ENCODE peak calls at places on chromosomes 7 and 10, in four cellular contexts. One of them, this sample, is unnamed.

GRCh38 chr7:131493559-131493958 is 62.9 kb downstream of the PODXL start:
- DNase-seq in HCT116: no peak
- DNase-seq in endothelial cell of umbilical vein: no peak
- DNase-seq in spleen: no peak
- DNase-seq in this sample: no peak

GRCh38 chr10:96073722-96074121 is 30.3 kb downstream of the CCNJ start:
- DNase-seq in HCT116: peak
- DNase-seq in endothelial cell of umbilical vein: peak
- DNase-seq in spleen: no peak
- DNase-seq in this sample: no peak

GRCh38 chr7:54944179-54944578 is 74.6 kb upstream of the EGFR start:
- DNase-seq in HCT116: no peak
- DNase-seq in endothelial cell of umbilical vein: no peak
- DNase-seq in spleen: no peak
- DNase-seq in this sample: peak

GRCh38 chr10:23344251-23344841 is at the start of gene C10orf67:
- DNase-seq in HCT116: no peak
- DNase-seq in endothelial cell of umbilical vein: no peak
- DNase-seq in spleen: peak
- DNase-seq in this sample: no peak

GRCh38 chr7:95205821-95206220 is 118.5 kb downstream of the PON1 start:
- DNase-seq in HCT116: peak
- DNase-seq in endothelial cell of umbilical vein: no peak
- DNase-seq in spleen: no peak
- DNase-seq in this sample: no peak

GRCh38 chr10:51468424-51468823 is 231.0 kb downstream of the CSTF2T start:
- DNase-seq in HCT116: no peak
- DNase-seq in endothelial cell of umbilical vein: peak
- DNase-seq in spleen: no peak
- DNase-seq in this sample: no peak

GRCh38 chr7:93717217-93717900 is 142.8 kb upstream of the CALCR start:
- DNase-seq in HCT116: no peak
- DNase-seq in endothelial cell of umbilical vein: no peak
- DNase-seq in spleen: no peak
- DNase-seq in this sample: no peak

GRCh38 chr10:96840841-96841518 is 8.9 kb downstream of the LCOR start:
- DNase-seq in HCT116: peak
- DNase-seq in endothelial cell of umbilical vein: peak
- DNase-seq in spleen: no peak
- DNase-seq in this sample: no peak

GRCh38 chr7:26813426-26813825 is 51.0 kb downstream of the SKAP2 start:
- DNase-seq in HCT116: no peak
- DNase-seq in endothelial cell of umbilical vein: no peak
- DNase-seq in spleen: no peak
- DNase-seq in this sample: no peak

GRCh38 chr10:77291596-77292505 is 345.8 kb downstream of the KCNMA1 start:
- DNase-seq in HCT116: no peak
- DNase-seq in endothelial cell of umbilical vein: no peak
- DNase-seq in spleen: no peak
- DNase-seq in this sample: no peak

GRCh38 chr7:135831451-135832220 is 83.0 kb upstream of the FAM180A start:
- DNase-seq in HCT116: no peak
- DNase-seq in endothelial cell of umbilical vein: no peak
- DNase-seq in spleen: no peak
- DNase-seq in this sample: no peak

GRCh38 chr7:134290286-134290685 is 26.4 kb downstream of the SLC35B4 start:
- DNase-seq in HCT116: no peak
- DNase-seq in endothelial cell of umbilical vein: no peak
- DNase-seq in spleen: no peak
- DNase-seq in this sample: no peak

GRCh38 chr7:25255603-25256320 is 27.5 kb upstream of the NPVF start:
- DNase-seq in HCT116: no peak
- DNase-seq in endothelial cell of umbilical vein: no peak
- DNase-seq in spleen: no peak
- DNase-seq in this sample: no peak

GRCh38 chr7:139774376-139774775 is 3.4 kb downstream of the HIPK2 start:
- DNase-seq in HCT116: no peak
- DNase-seq in endothelial cell of umbilical vein: no peak
- DNase-seq in spleen: no peak
- DNase-seq in this sample: no peak

GRCh38 chr7:139772837-139773236 is 5.0 kb downstream of the HIPK2 start:
- DNase-seq in HCT116: no peak
- DNase-seq in endothelial cell of umbilical vein: no peak
- DNase-seq in spleen: no peak
- DNase-seq in this sample: no peak

GRCh38 chr7:139771001-139771956 is 6.5 kb downstream of the HIPK2 start:
- DNase-seq in HCT116: peak
- DNase-seq in endothelial cell of umbilical vein: no peak
- DNase-seq in spleen: no peak
- DNase-seq in this sample: no peak

GRCh38 chr7:139772115-139772514 is 5.7 kb downstream of the HIPK2 start:
- DNase-seq in HCT116: no peak
- DNase-seq in endothelial cell of umbilical vein: no peak
- DNase-seq in spleen: no peak
- DNase-seq in this sample: peak

DNA sequence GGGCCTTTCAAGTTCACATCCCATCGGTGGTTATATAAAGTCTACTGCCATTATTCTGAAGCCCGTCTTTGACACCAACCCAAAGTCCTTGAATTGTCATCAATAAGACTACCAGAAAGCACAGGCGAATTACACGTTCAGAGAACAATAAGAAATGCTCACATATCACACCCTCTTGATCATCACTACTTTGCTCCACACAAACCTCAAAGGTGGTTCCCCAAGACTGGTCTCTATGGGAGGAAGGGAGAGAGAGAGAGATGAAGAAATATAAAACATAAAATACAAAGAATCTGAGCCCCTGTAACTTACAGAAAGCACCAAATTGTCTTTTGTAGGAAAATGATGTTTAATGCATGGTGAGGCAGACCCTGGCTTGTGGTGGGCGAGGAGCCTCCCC is 4.4 kb downstream of the HIPK2 start:
- DNase-seq in HCT116: no peak
- DNase-seq in endothelial cell of umbilical vein: no peak
- DNase-seq in spleen: no peak
- DNase-seq in this sample: no peak
- H3K27ac ChIP-seq in HCT116: no peak
- H3K27ac ChIP-seq in endothelial cell of umbilical vein: no peak
- H3K27ac ChIP-seq in spleen: no peak
- H3K27ac ChIP-seq in this sample: peak

GRCh38 chr10:60916025-60916424 is 28.0 kb downstream of the RHOBTB1 start:
- DNase-seq in HCT116: no peak
- DNase-seq in endothelial cell of umbilical vein: no peak
- DNase-seq in spleen: no peak
- DNase-seq in this sample: no peak

GRCh38 chr10:60917331-60918280 is 26.4 kb downstream of the RHOBTB1 start:
- DNase-seq in HCT116: no peak
- DNase-seq in endothelial cell of umbilical vein: no peak
- DNase-seq in spleen: no peak
- DNase-seq in this sample: no peak

GRCh38 chr10:60913657-60914056 is 30.3 kb downstream of the RHOBTB1 start:
- DNase-seq in HCT116: no peak
- DNase-seq in endothelial cell of umbilical vein: no peak
- DNase-seq in spleen: no peak
- DNase-seq in this sample: no peak

GRCh38 chr10:60913091-60913490 is 30.9 kb downstream of the RHOBTB1 start:
- DNase-seq in HCT116: no peak
- DNase-seq in endothelial cell of umbilical vein: no peak
- DNase-seq in spleen: no peak
- DNase-seq in this sample: no peak

DNA sequence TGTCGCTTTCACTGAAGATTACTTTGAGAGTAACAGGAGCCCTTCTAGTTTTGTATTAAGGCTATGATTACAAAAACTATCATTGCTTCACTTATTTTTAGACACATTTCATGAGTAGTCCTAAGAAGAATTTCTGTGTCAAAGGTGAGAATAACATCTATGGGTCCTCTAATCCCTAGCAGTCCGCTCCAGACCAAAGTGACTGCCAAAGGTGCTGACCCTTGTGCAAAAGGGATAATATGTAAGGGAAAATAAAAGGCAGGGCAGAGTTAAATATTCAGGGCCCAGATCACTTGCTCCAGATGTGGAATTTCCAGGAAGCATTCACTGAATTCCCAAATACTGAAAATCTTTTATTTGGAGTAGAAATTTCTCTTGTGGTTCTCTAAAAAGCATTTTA is 29.3 kb downstream of the RHOBTB1 start:
- DNase-seq in HCT116: no peak
- DNase-seq in endothelial cell of umbilical vein: peak
- DNase-seq in spleen: no peak
- DNase-seq in this sample: no peak
- TF ChIP-seq POLR2AphosphoS5 in HCT116: no peak
- TF ChIP-seq POLR2AphosphoS5 in endothelial cell of umbilical vein: no peak
- TF ChIP-seq POLR2AphosphoS5 in spleen: peak
- TF ChIP-seq POLR2AphosphoS5 in this sample: no peak

DNA sequence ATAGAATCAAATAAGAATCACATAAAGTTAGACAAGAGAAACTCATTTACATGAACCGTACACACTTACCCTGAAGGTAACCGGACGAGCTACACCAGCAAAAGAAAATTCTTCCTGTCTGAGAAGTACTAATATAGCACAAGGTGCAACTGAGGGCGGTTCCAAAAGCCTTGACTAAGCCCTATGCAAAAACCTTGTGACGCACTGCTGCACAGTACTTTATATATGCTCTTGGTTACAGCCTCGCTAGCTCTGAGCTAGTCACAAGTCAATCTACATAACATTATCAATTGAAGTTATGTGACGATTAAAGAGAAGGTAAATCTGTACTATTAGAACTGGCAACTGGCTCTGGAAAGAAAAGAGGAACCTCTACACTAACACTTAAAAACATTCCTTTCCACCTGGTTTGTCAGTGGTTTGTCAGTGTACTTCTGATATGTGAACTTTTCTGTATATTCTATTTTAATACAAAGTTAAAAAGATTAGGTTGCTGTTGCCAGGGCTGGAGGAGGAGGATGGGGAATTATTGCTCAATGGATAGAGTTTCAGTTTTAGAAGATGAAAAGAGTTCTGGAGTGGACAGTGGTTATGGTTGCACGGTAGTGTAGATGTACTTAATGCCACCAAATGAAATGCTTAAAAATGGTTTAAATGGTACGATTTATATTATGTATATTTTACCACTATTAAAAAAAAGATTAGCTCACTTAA is 21.6 kb downstream of the NT5C3A start:
- DNase-seq in HCT116: no peak
- DNase-seq in endothelial cell of umbilical vein: peak
- DNase-seq in spleen: no peak
- DNase-seq in this sample: peak
- H3K4me3 ChIP-seq in HCT116: no peak
- H3K4me3 ChIP-seq in endothelial cell of umbilical vein: no peak
- H3K4me3 ChIP-seq in spleen: peak
- H3K4me3 ChIP-seq in this sample: no peak

GRCh38 chr10:8072211-8072610 is 17.7 kb downstream of the GATA3 start:
- DNase-seq in HCT116: no peak
- DNase-seq in endothelial cell of umbilical vein: no peak
- DNase-seq in spleen: no peak
- DNase-seq in this sample: no peak

GRCh38 chr10:8071666-8072065 is 17.2 kb downstream of the GATA3 start:
- DNase-seq in HCT116: no peak
- DNase-seq in endothelial cell of umbilical vein: no peak
- DNase-seq in spleen: no peak
- DNase-seq in this sample: no peak

GRCh38 chr10:8069627-8070026 is 15.1 kb downstream of the GATA3 start:
- DNase-seq in HCT116: no peak
- DNase-seq in endothelial cell of umbilical vein: no peak
- DNase-seq in spleen: no peak
- DNase-seq in this sample: no peak

GRCh38 chr10:8070440-8070839 is 16.0 kb downstream of the GATA3 start:
- DNase-seq in HCT116: no peak
- DNase-seq in endothelial cell of umbilical vein: no peak
- DNase-seq in spleen: no peak
- DNase-seq in this sample: no peak

GRCh38 chr10:8071006-8071405 is 16.5 kb downstream of the GATA3 start:
- DNase-seq in HCT116: no peak
- DNase-seq in endothelial cell of umbilical vein: no peak
- DNase-seq in spleen: no peak
- DNase-seq in this sample: no peak
- H3K27ac ChIP-seq in HCT116: no peak
- H3K27ac ChIP-seq in endothelial cell of umbilical vein: no peak
- H3K27ac ChIP-seq in spleen: no peak
- H3K27ac ChIP-seq in this sample: no peak

GRCh38 chr10:1119027-1119426 is 62.8 kb downstream of the WDR37 start:
- DNase-seq in HCT116: no peak
- DNase-seq in endothelial cell of umbilical vein: no peak
- DNase-seq in spleen: no peak
- DNase-seq in this sample: no peak

GRCh38 chr10:1120761-1121160 is 64.6 kb downstream of the WDR37 start:
- DNase-seq in HCT116: no peak
- DNase-seq in endothelial cell of umbilical vein: no peak
- DNase-seq in spleen: no peak
- DNase-seq in this sample: no peak

GRCh38 chr10:1120146-1120695 is 64.0 kb downstream of the WDR37 start:
- DNase-seq in HCT116: no peak
- DNase-seq in endothelial cell of umbilical vein: no peak
- DNase-seq in spleen: no peak
- DNase-seq in this sample: no peak

GRCh38 chr10:1117651-1118050 is 61.5 kb downstream of the WDR37 start:
- DNase-seq in HCT116: no peak
- DNase-seq in endothelial cell of umbilical vein: no peak
- DNase-seq in spleen: no peak
- DNase-seq in this sample: no peak

GRCh38 chr10:1119501-1119900 is 63.3 kb downstream of the WDR37 start:
- DNase-seq in HCT116: no peak
- DNase-seq in endothelial cell of umbilical vein: no peak
- DNase-seq in spleen: no peak
- DNase-seq in this sample: no peak
- TF ChIP-seq POLR2AphosphoS5 in HCT116: no peak
- TF ChIP-seq POLR2AphosphoS5 in endothelial cell of umbilical vein: no peak
- TF ChIP-seq POLR2AphosphoS5 in spleen: no peak
- TF ChIP-seq POLR2AphosphoS5 in this sample: no peak